ENCODE peak calls at places on chromosome 9, in nine cellular contexts. N is RWPE1; A is C1 segment of cervical spinal cord; K is stimulated activated CD4-positive, alpha-beta T cell treated with anti-CD3 and anti-CD28 coated beads, Interleukin-4, amount 100 ng/mL, for 24 hours; O is MM.1S; C is CD8-positive, alpha-beta memory T cell; W is GM12891; Y is transverse colon; I is K562. S is an unnamed sample.
A peak's percentile ranks its signal among the peaks of the same experiment; 100 is the strongest.

GRCh38 chr9:137589441-137590122 is 730 bp downstream of the ZMYND19 start:
- DNase-seq in N (no peak), A (no peak), K (no peak), O (peak; percentile 26), C (peak; percentile 24), W (peak; percentile 52), Y (no peak), I (peak; percentile 66), S (no peak)

GRCh38 chr9:109098221-109098959 is 21.4 kb downstream of the TMEM245 start:
- DNase-seq in N (no peak), A (peak; percentile 16), K (no peak), O (no peak), C (no peak), W (no peak), Y (no peak), I (peak; percentile 36), S (peak; percentile 55)

GRCh38 chr9:72462340-72462739 is 59.1 kb upstream of the TMC1 start:
- DNase-seq in N (no peak), A (no peak), K (no peak), O (no peak), C (no peak), W (no peak), Y (no peak), I (no peak), S (no peak)

GRCh38 chr9:114178756-114179450 is 23.6 kb downstream of the COL27A1 start:
- DNase-seq in N (no peak), A (no peak), K (no peak), O (no peak), C (no peak), W (no peak), Y (no peak), I (no peak), S (no peak)

GRCh38 chr9:87039809-87040392 is 92.6 kb upstream of the GAS1 start:
- DNase-seq in N (peak; percentile 22), A (no peak), K (no peak), O (no peak), C (no peak), W (no peak), Y (no peak), I (no peak), S (no peak)

GRCh38 chr9:131791532-131792254 is 51.8 kb upstream of the RAPGEF1 start:
- DNase-seq in N (no peak), A (no peak), K (no peak), O (no peak), C (no peak), W (no peak), Y (no peak), I (no peak), S (no peak)

GRCh38 chr9:135037521-135038250 is 49.8 kb upstream of the OLFM1 start:
- DNase-seq in N (no peak), A (no peak), K (no peak), O (no peak), C (no peak), W (no peak), Y (no peak), I (no peak), S (peak; percentile 29)

GRCh38 chr9:134948149-134948548 is 30.4 kb upstream of the FCN1 start:
- DNase-seq in N (no peak), A (no peak), K (no peak), O (no peak), C (no peak), W (no peak), Y (no peak), I (no peak), S (no peak)

GRCh38 chr9:129640871-129641750 is 840 bp downstream of the ASB6 start:
- DNase-seq in N (no peak), A (no peak), K (no peak), O (no peak), C (no peak), W (peak; percentile 58), Y (no peak), I (no peak), S (no peak)

GRCh38 chr9:134475051-134475790 is 149.0 kb downstream of the RXRA start:
- DNase-seq in N (no peak), A (no peak), K (no peak), O (no peak), C (peak; percentile 68), W (no peak), Y (peak; percentile 63), I (no peak), S (peak; percentile 50)

GRCh38 chr9:89999176-89999533 is 394.3 kb downstream of the GADD45G start:
- DNase-seq in N (peak; percentile 72), A (no peak), K (no peak), O (no peak), C (no peak), W (no peak), Y (peak; percentile 76), I (no peak), S (no peak)

GRCh38 chr9:94937214-94937903 is 210.9 kb downstream of the AOPEP start:
- DNase-seq in N (peak; percentile 92), A (no peak), K (no peak), O (no peak), C (no peak), W (no peak), Y (no peak), I (peak; percentile 76), S (no peak)

GRCh38 chr9:638152-638551 is 203.3 kb upstream of the DMRT1 start:
- DNase-seq in N (no peak), A (no peak), K (no peak), O (peak; percentile 84), C (no peak), W (no peak), Y (no peak), I (no peak), S (no peak)

GRCh38 chr9:90307177-90307833 is 335.3 kb downstream of the DIRAS2 start:
- DNase-seq in N (no peak), A (no peak), K (no peak), O (no peak), C (no peak), W (no peak), Y (no peak), I (no peak), S (no peak)

GRCh38 chr9:74858753-74859414 is 28.8 kb downstream of the TRPM6 start:
- DNase-seq in N (no peak), A (no peak), K (no peak), O (no peak), C (no peak), W (no peak), Y (no peak), I (no peak), S (no peak)

GRCh38 chr9:109640232-109641078 is 139.5 kb upstream of the PALM2AKAP2 start:
- DNase-seq in N (peak; percentile 76), A (peak; percentile 54), K (no peak), O (no peak), C (no peak), W (no peak), Y (peak; percentile 8), I (no peak), S (peak; percentile 83)